ENCODE peak calls at places on chromosomes 4 and X, in seven cellular contexts. G, N, U, M, X, K and Z are unnamed samples. For H3K4me1, the result is how much of the 10 kb centered on the place peaks cover.

GRCh38 chr4:170990989-170991589 is 822.1 kb upstream of the GALNTL6 start:
- DNase-seq in N (no peak), X (no peak), K (peak), U (no peak), M (peak), G (no peak), Z (peak)

GRCh38 chr4:70979445-70980008 is 13.9 kb upstream of the DCK start:
- DNase-seq in M (no peak), K (no peak), G (no peak), N (no peak), X (no peak), U (no peak), Z (no peak)

GRCh38 chrX:140022482-140022881 is 57.2 kb upstream of the CXorf66 start:
- DNase-seq in G (no peak), K (no peak), M (no peak), X (no peak), N (no peak), U (no peak), Z (no peak)

GRCh38 chrX:151754042-151754419 is 19.5 kb downstream of the CNGA2 start:
- DNase-seq in G (no peak), U (peak), M (no peak), K (peak), X (no peak), N (no peak), Z (peak)

GRCh38 chrX:136525738-136526606 is 6.0 kb upstream of the VGLL1 start:
- DNase-seq in N (peak), M (no peak), K (peak), U (peak), G (peak), X (no peak), Z (peak)

GRCh38 chr4:89283226-89283974 is 24.2 kb downstream of the GPRIN3 start:
- DNase-seq in K (peak), M (no peak), X (no peak), U (no peak), G (no peak), N (peak), Z (peak)

GRCh38 chr4:120843840-120844527 is 78.5 kb downstream of the PRDM5 start:
- DNase-seq in K (no peak), N (peak), X (no peak), M (peak), G (peak), U (no peak), Z (peak)

GRCh38 chr4:37758226-37758625 is 68.3 kb upstream of the PGM2 start:
- DNase-seq in K (peak), N (no peak), X (no peak), M (no peak), G (peak), U (peak), Z (peak)

GRCh38 chrX:10854594-10854993 is 234.2 kb upstream of the MID1 start:
- DNase-seq in N (no peak), X (no peak), M (no peak), U (no peak), K (no peak), G (no peak), Z (no peak)

GRCh38 chr4:90349632-90350031 is 222.4 kb downstream of the CCSER1 start:
- DNase-seq in M (no peak), N (no peak), U (no peak), G (no peak), X (no peak), K (peak), Z (no peak)

GRCh38 chr4:166162327-166162726 is 289.3 kb downstream of the TLL1 start:
- DNase-seq in M (no peak), U (no peak), K (no peak), N (no peak), X (no peak), G (no peak), Z (no peak)

GRCh38 chr4:152408514-152409327 is 127.2 kb downstream of the FBXW7 start:
- DNase-seq in G (no peak), M (peak), K (peak), N (peak), U (no peak), X (peak), Z (no peak)

GRCh38 chrX:66914082-66914481 is 275.2 kb upstream of the EDA2R start:
- DNase-seq in M (no peak), K (peak), N (peak), X (no peak), G (no peak), U (no peak), Z (no peak)

GRCh38 chr4:1795304-1796195 is 2.5 kb downstream of the FGFR3 start:
- DNase-seq in M (no peak), K (no peak), G (no peak), X (peak), U (no peak), N (peak), Z (peak)

GRCh38 chr4:56330691-56331090 is 56.6 kb downstream of the AASDH start:
- DNase-seq in M (no peak), N (no peak), U (no peak), X (no peak), K (no peak), G (no peak), Z (no peak)

GRCh38 chr4:47662975-47663374 is 174.9 kb downstream of the CORIN start:
- DNase-seq in G (no peak), N (peak), K (peak), M (no peak), X (peak), U (no peak), Z (no peak)

GRCh38 chr4:81215936-81216335 is 914 bp upstream of the PRKG2 start:
- DNase-seq in N (no peak), U (no peak), K (no peak), X (no peak), M (no peak), G (no peak), Z (no peak)

GRCh38 chr4:153900426-153900825 is 111.5 kb upstream of the SFRP2 start:
- DNase-seq in U (no peak), M (no peak), K (no peak), N (no peak), G (no peak), X (no peak), Z (no peak)

GRCh38 chr4:162700358-162700757 is 466.3 kb downstream of the NAF1 start:
- DNase-seq in G (no peak), U (no peak), N (no peak), K (no peak), X (no peak), M (no peak), Z (no peak)

GRCh38 chr4:143346208-143346607 is 9.5 kb downstream of the GAB1 start:
- DNase-seq in N (no peak), K (no peak), U (no peak), M (no peak), G (peak), X (no peak), Z (peak)

GRCh38 chrX:120228187-120228908 is 22.3 kb upstream of the ZBTB33 start:
- DNase-seq in M (no peak), X (no peak), U (no peak), K (no peak), N (no peak), G (no peak), Z (no peak)

GRCh38 chr4:42143996-42144395 is 8.5 kb downstream of the BEND4 start:
- DNase-seq in U (no peak), N (no peak), X (no peak), G (no peak), K (no peak), M (no peak), Z (no peak)

GRCh38 chr4:147590249-147590920 is 26.8 kb upstream of the TMEM184C start:
- DNase-seq in M (peak), X (peak), N (peak), G (peak), K (peak), U (peak), Z (peak)

GRCh38 chr4:119212964-119213606 is 572 bp downstream of the USP53 start:
- DNase-seq in N (peak), U (peak), G (peak), K (peak), X (peak), M (peak), Z (peak)

GRCh38 chr4:120049732-120050494 is 16.7 kb downstream of the MAD2L1 start:
- DNase-seq in K (peak), G (peak), N (peak), X (peak), M (peak), U (peak), Z (peak)

GRCh38 chr4:175298119-175298518 is 380.0 kb downstream of the ADAM29 start:
- DNase-seq in U (no peak), K (peak), G (no peak), N (no peak), M (no peak), X (no peak), Z (no peak)

GRCh38 chr4:8192748-8193738 is 6.0 kb upstream of the SH3TC1 start:
- DNase-seq in G (peak), M (peak), N (peak), X (no peak), U (no peak), K (peak), Z (peak)

GRCh38 chrX:41275661-41276609 is 58.0 kb upstream of the DDX3X start:
- DNase-seq in M (peak), N (peak), K (peak), G (peak), U (no peak), X (peak), Z (peak)

GRCh38 chr4:113761682-113762060 is at the start of gene CAMK2D:
- DNase-seq in M (peak), K (peak), X (no peak), N (peak), U (peak), G (peak), Z (peak)

GRCh38 chr4:122854860-122855259 is 28.2 kb downstream of the FGF2 start:
- DNase-seq in X (no peak), M (no peak), G (no peak), U (no peak), N (no peak), K (no peak), Z (no peak)

GRCh38 chrX:124594017-124594651 is 247.8 kb downstream of the SH2D1A start:
- DNase-seq in G (no peak), M (no peak), U (no peak), N (no peak), K (no peak), X (no peak), Z (no peak)

GRCh38 chr4:140903522-140903928 is 147.3 kb upstream of the TBC1D9 start:
- DNase-seq in U (no peak), X (no peak), N (no peak), G (no peak), K (no peak), M (peak), Z (no peak)

GRCh38 chrX:103628386-103629290 is at the start of gene TCEAL1:
- DNase-seq in X (peak), N (peak), M (peak), U (no peak), K (peak), G (peak), Z (peak)

GRCh38 chr4:8163026-8163425 is 4.4 kb upstream of the ABLIM2 start:
- DNase-seq in N (no peak), M (no peak), U (no peak), G (no peak), K (no peak), X (no peak), Z (no peak)

DNA sequence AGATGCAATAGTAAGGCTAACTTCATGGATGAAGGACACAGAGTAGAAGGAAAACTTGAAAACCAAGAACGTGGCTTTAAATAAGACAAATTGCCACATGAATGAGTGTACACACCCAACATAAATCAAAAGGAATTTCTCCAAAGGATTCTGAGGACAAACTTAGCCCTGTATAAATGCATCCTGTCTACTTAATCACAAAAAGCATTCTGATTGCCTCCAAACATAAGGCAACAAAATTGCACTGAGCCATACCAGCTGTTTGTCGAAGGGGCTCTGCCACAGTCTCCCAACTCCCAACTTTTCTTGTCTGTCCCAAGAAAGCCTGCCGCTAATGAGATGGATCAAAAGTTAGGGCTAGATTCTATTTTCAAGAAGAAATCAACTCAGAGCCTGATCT is 194.3 kb downstream of the SOWAHB start:
- DNase-seq in G (no peak), U (no peak), K (peak), N (no peak), M (no peak), X (no peak), Z (no peak)
- H3K4me1 ChIP-seq in G (under half), U (under half), K (under half), N (under half), M (under half), X (under half), Z (under half)

GRCh38 chrX:118595501-118596042 is 100.0 kb downstream of the DOCK11 start:
- DNase-seq in U (no peak), M (no peak), N (no peak), G (no peak), X (no peak), K (no peak), Z (no peak)
- H3K4me3 ChIP-seq in U (no peak), M (no peak), N (no peak), G (no peak), X (no peak), K (no peak), Z (no peak)

DNA sequence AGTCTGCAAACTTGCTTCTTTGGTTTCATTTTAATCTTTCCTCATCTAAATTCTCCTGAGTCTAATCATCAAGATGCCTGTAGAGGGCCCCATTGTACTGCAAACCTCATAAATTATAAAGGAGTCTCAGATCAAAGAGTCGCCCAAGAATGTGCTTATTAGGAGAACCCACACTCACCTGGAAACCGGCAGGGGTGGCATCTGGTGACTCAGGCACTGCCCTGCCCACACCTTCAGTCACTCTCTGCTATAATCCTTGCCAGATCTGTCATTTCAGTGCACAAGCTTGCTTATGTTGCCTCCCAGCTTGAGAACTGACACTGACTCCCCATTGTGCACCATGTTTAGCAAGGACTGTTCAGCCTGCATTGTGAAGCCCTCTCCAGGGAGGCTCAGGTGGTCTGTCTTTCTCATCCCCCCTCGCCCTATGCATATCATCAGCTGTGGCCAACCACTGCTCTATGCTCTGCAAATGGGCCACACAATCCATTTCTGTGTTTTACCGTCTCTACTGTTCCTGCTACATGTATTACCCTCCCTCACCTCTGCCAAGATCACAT is 12.4 kb downstream of the EPGN start:
- DNase-seq in M (peak), N (peak), U (no peak), G (peak), K (peak), X (peak), Z (peak)
- H3K27ac ChIP-seq in M (no peak), N (no peak), U (no peak), G (no peak), K (no peak), X (peak), Z (no peak)

GRCh38 chr4:31037714-31038113 is 317.5 kb downstream of the PCDH7 start:
- DNase-seq in U (no peak), K (no peak), G (no peak), N (no peak), X (no peak), M (no peak), Z (no peak)
- H3K4me1 ChIP-seq in U (under half), K (under half), G (under half), N (under half), X (under half), M (under half), Z (under half)

GRCh38 chr4:155489261-155489660 is 112.5 kb upstream of the MAP9 start:
- DNase-seq in G (no peak), X (no peak), M (no peak), K (no peak), U (no peak), N (no peak), Z (no peak)
- H3K4me3 ChIP-seq in G (no peak), X (no peak), M (no peak), K (no peak), U (no peak), N (no peak), Z (no peak)

DNA sequence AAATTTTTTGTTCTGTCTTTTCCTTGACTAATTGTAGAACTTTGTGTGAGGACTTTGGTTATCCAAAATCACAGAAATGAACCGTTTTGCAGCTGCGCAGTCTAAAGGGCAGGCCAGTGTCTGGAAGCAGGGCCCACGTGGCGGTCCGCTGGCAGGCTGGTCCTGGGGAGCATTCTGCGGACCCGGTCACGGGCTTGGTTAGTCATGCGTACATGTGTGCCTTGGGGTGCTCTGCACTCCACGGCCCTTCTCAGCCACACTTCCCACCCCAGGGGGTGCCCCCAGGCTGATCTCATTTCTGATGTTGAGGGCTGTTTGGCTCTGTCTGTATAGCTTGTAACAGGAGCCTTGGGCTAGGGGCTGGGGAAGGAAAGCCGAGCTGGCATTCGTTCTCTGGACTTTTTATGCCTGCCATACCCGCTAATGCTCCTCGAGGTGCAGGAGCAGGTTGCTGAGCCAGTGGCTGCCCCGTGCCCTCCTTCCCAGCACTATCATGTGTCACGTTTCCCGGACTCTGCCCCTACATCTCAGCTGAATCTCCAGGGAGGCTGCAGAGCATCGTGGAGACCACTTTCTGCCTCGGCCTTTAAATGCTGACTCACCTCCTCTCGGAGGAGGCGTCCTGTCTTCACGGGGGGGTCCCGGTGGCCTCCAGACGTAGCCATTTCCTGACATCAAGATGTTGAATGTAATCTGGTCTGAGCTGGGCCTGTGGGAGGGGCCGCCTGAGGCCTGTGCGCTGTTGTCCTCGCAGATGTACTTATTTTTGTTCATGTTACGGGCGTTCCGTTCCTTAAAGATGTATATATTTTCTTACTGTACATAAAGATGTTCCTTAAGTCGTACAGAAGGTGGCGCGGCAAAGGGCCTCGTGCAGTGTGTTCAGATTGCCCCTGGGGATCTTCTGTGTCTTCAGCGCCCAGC is 11.4 kb upstream of the TADA2B start:
- DNase-seq in U (no peak), X (peak), G (no peak), N (no peak), M (no peak), K (no peak), Z (no peak)
- H3K27ac ChIP-seq in U (no peak), X (peak), G (no peak), N (no peak), M (no peak), K (no peak), Z (no peak)

DNA sequence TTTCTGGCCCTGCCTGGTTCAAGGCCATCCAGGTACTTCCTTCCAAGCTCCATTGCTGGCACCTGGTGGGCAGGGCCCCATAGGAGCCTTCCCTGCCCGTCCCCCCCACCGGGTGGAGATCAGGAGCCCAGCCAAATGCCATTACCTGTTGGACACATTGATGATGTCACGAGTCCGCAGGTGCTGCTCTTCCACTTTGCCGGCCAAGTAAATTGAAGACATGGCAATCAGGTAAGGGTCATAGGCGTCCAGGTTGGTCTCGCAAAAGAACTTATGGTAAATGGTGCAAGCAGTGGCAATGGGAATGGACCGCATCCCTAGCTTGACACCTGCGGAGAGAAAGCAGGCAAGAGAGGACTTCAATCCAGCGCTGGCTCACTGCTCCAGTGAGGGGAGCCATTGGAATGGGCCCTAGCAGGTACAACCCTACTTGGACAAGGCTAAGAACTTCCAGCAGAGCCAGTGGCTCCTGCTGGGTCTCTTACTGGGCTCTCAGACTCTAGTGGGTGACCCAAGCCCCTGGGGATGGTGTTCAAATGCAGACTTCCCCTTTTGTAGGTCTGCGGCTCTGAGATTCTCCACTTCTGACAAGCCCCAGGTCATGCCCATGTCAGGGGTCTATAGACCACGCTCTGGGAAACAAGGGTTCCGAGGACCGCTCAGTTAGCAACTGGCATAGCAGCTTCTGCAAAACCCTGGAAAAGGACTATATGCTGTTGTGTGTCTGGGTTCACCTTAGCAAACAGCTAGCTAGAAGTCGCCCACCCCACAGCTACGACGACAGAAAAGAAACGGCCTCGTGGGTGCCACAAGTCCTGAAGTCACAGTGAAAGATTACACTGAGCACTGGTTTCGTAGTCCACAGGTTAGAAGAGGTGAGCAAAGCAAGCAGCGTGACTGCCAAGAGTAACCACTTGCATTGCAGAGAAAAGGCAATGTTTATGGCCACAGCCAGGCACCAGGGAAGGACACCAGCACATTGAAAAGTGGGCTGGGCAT is 2.8 kb downstream of the CCNQ start:
- DNase-seq in X (no peak), G (peak), M (no peak), K (no peak), U (no peak), N (no peak), Z (no peak)
- H3K4me1 ChIP-seq in X (under half), G (under half), M (under half), K (under half), U (under half), N (under half), Z (under half)

GRCh38 chrX:14916017-14916674 is 42.9 kb downstream of the MOSPD2 start:
- DNase-seq in N (no peak), G (no peak), K (peak), X (no peak), M (no peak), U (no peak), Z (no peak)

GRCh38 chrX:14915596-14915995 is 42.4 kb downstream of the MOSPD2 start:
- DNase-seq in X (no peak), K (no peak), G (no peak), N (no peak), M (no peak), U (no peak), Z (no peak)

DNA sequence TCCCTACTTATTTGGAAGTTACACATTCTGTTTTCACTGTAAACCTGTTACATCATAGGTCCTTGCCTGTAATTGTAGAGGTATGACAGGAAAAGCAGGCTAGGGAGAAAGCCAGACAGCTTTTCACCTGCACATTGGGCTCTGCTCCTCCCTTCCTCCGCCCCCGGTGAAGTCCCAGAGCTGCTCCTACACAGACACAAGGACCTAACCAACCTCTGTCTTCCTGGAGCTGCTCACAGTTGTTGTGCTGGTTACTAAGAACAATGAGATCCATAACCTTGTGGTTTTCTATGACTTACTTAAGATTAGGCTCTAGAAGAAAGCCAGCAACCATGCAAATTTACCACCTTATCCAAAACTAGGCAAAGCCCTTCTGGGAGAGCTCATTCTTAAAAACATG is 40.0 kb downstream of the MOSPD2 start:
- DNase-seq in N (no peak), M (no peak), G (no peak), K (peak), X (no peak), U (no peak), Z (no peak)
- H3K4me3 ChIP-seq in N (no peak), M (no peak), G (no peak), K (no peak), X (no peak), U (no peak), Z (no peak)